ENCODE peak calls at places on chromosome 20, in four cellular contexts. Z is stimulated activated CD4-positive, alpha-beta T cell treated with anti-CD3 and anti-CD28 coated beads, Interleukin-2, amount 100 ng/mL, for 24 hours; M is CD8-positive, alpha-beta memory T cell; A is Kasumi-1. Q is an unnamed sample.

GRCh38 chr20:11726021-11726420 is 191.7 kb upstream of the BTBD3 start:
- DNase-seq in A (peak), Z (no peak), M (no peak), Q (no peak)

GRCh38 chr20:58604410-58604881 is 46.6 kb upstream of the STX16 start:
- DNase-seq in M (peak), A (no peak), Z (no peak), Q (no peak)

GRCh38 chr20:49281913-49282467 is 4.1 kb upstream of the ZNFX1 start:
- DNase-seq in Z (no peak), M (no peak), A (no peak), Q (no peak)

GRCh38 chr20:37498066-37498702 is 22.9 kb upstream of the NNAT start:
- DNase-seq in M (no peak), A (no peak), Z (no peak), Q (no peak)

GRCh38 chr20:16922834-16923233 is 174.7 kb downstream of the OTOR start:
- DNase-seq in M (no peak), A (no peak), Z (no peak), Q (no peak)

GRCh38 chr20:36830791-36831691 is 44.9 kb upstream of the TLDC2 start:
- DNase-seq in A (no peak), M (no peak), Z (no peak), Q (no peak)

GRCh38 chr20:53556267-53556897 is 37.3 kb downstream of the ZNF217 start:
- DNase-seq in A (no peak), Z (no peak), M (no peak), Q (no peak)

GRCh38 chr20:63141531-63141930 is 74.4 kb downstream of the YTHDF1 start:
- DNase-seq in M (no peak), Z (no peak), A (no peak), Q (no peak)

GRCh38 chr20:4060054-4060795 is 44.9 kb upstream of the RNF24 start:
- DNase-seq in Z (no peak), M (no peak), A (no peak), Q (no peak)

GRCh38 chr20:56995635-56996075 is 270.8 kb downstream of the BMP7 start:
- DNase-seq in A (peak), Z (no peak), M (no peak), Q (no peak)

GRCh38 chr20:20295621-20296498 is 72.0 kb upstream of the INSM1 start:
- DNase-seq in M (no peak), A (no peak), Z (no peak), Q (no peak)

GRCh38 chr20:46158476-46158987 is 40.4 kb downstream of the CD40 start:
- DNase-seq in Z (no peak), A (no peak), M (no peak), Q (no peak)

GRCh38 chr20:32599783-32600340 is 14.7 kb upstream of the NOL4L start:
- DNase-seq in M (no peak), A (no peak), Z (no peak), Q (no peak)

GRCh38 chr20:33178726-33179125 is 10.8 kb downstream of the BPIFA2 start:
- DNase-seq in Z (no peak), M (no peak), A (no peak), Q (no peak)

GRCh38 chr20:24764027-24764797 is 184.9 kb upstream of the CST7 start:
- DNase-seq in Z (no peak), A (no peak), M (no peak), Q (peak)

GRCh38 chr20:39700527-39700926 is 738.4 kb downstream of the DHX35 start:
- DNase-seq in M (no peak), Z (no peak), A (no peak), Q (no peak)